ENCODE peak calls at places on chromosomes 13 and 19, in five cellular contexts. A, F, T, V and E are unnamed samples.

GRCh38 chr13:45256254-45256653 is 55.4 kb upstream of the KCTD4 start:
- DNase-seq in A (no peak), F (no peak), V (no peak), T (no peak), E (no peak)

GRCh38 chr13:97191143-97191542 is 31.0 kb upstream of the MBNL2 start:
- DNase-seq in F (no peak), V (no peak), A (no peak), T (no peak), E (no peak)

GRCh38 chr19:33390120-33390907 is 16.8 kb downstream of the CEBPG start:
- DNase-seq in V (no peak), T (peak; percentile 20), F (no peak), A (peak; percentile 71), E (no peak)

GRCh38 chr19:16078759-16079707 is 2.7 kb downstream of the TPM4 start:
- DNase-seq in A (peak; percentile 98), V (no peak), F (peak; percentile 69), T (peak; percentile 97), E (peak; percentile 86)

GRCh38 chr13:28527629-28528028 is 32.7 kb upstream of the FLT1 start:
- DNase-seq in V (no peak), A (no peak), T (no peak), F (no peak), E (no peak)

GRCh38 chr19:44799627-44800257 is 9.2 kb upstream of the BCAM start:
- DNase-seq in F (no peak), A (no peak), T (no peak), V (no peak), E (no peak)

GRCh38 chr13:98507060-98507797 is 69.7 kb downstream of the STK24 start:
- DNase-seq in T (peak; percentile 73), V (no peak), A (peak; percentile 77), F (no peak), E (peak; percentile 92)

GRCh38 chr13:89457977-89458376 is 1786.8 kb downstream of the SLITRK5 start:
- DNase-seq in T (peak; percentile 26), A (peak; percentile 85), F (no peak), V (no peak), E (peak; percentile 98)

GRCh38 chr13:112879283-112879833 is 89.7 kb upstream of the MCF2L start:
- DNase-seq in A (peak; percentile 25), V (no peak), T (no peak), F (no peak), E (no peak)

GRCh38 chr19:4297901-4298771 is 4.1 kb downstream of the TMIGD2 start:
- DNase-seq in V (no peak), T (peak; percentile 30), A (no peak), F (no peak), E (no peak)

GRCh38 chr13:57634829-57635165 is 3.3 kb downstream of the PCDH17 start:
- DNase-seq in F (no peak), V (no peak), A (no peak), T (no peak), E (no peak)

GRCh38 chr13:50156140-50156539 is 140.9 kb downstream of the KCNRG start:
- DNase-seq in V (no peak), A (peak; percentile 65), F (no peak), T (peak; percentile 87), E (peak; percentile 51)

GRCh38 chr19:2922987-2923386 is 21.8 kb downstream of the ZNF77 start:
- DNase-seq in V (no peak), A (no peak), F (no peak), T (peak; percentile 20), E (peak; percentile 70)

GRCh38 chr19:1822210-1822609 is 10.1 kb upstream of the ATP8B3 start:
- DNase-seq in F (no peak), V (no peak), T (no peak), A (no peak), E (no peak)

GRCh38 chr13:85806553-85807175 is 7.4 kb upstream of the SLITRK6 start:
- DNase-seq in F (no peak), A (peak; percentile 75), T (peak; percentile 41), V (no peak), E (peak; percentile 46)

GRCh38 chr13:21670006-21670882 is 629 bp upstream of the FGF9 start:
- DNase-seq in F (peak; percentile 73), V (no peak), A (peak; percentile 46), T (peak; percentile 44), E (peak; percentile 56)

GRCh38 chr13:59088716-59089115 is 1075.0 kb downstream of the DIAPH3 start:
- DNase-seq in T (peak; percentile 78), A (peak; percentile 25), F (no peak), V (no peak), E (peak; percentile 10)